ENCODE peak calls at places on chromosome 13, in ten cellular contexts. H is tibial nerve; V is right cardiac atrium; O is left ventricle myocardium inferior; K is adrenal gland; E is foreskin keratinocyte; S is A549; P is PC-9; Q is CD8-positive, alpha-beta T cell; C is upper lobe of right lung. Z is an unnamed sample.

GRCh38 chr13:72205773-72206172 is 338.8 kb upstream of the DACH1 start:
- DNase-seq in H (no peak), V (no peak), O (no peak), K (no peak), E (peak), S (no peak), P (peak), Q (no peak), C (no peak), Z (no peak)

GRCh38 chr13:46354143-46355087 is 32.6 kb downstream of the RUBCNL start:
- DNase-seq in H (no peak), V (no peak), O (no peak), K (no peak), E (peak), S (peak), P (peak), Q (no peak), C (no peak), Z (peak)

GRCh38 chr13:35693142-35693784 is 216.8 kb upstream of the MAB21L1 start:
- DNase-seq in H (no peak), V (no peak), O (no peak), K (no peak), E (no peak), S (no peak), P (no peak), Q (no peak), C (no peak), Z (no peak)

GRCh38 chr13:30395192-30396158 is 26.8 kb upstream of the UBE2L5 start:
- DNase-seq in H (peak), V (peak), O (peak), K (peak), E (peak), S (peak), P (peak), Q (peak), C (peak), Z (peak)

GRCh38 chr13:39350461-39350881 is 252.5 kb downstream of the LHFPL6 start:
- DNase-seq in H (no peak), V (no peak), O (peak), K (no peak), E (no peak), S (no peak), P (no peak), Q (no peak), C (no peak), Z (no peak)

GRCh38 chr13:105848494-105848893 is 687.0 kb downstream of the EFNB2 start:
- DNase-seq in H (no peak), V (no peak), O (no peak), K (no peak), E (peak), S (no peak), P (no peak), Q (no peak), C (no peak), Z (peak)

GRCh38 chr13:35191883-35192282 is 249.8 kb downstream of the NBEA start:
- DNase-seq in H (no peak), V (no peak), O (no peak), K (no peak), E (no peak), S (no peak), P (no peak), Q (no peak), C (no peak), Z (no peak)

GRCh38 chr13:33125821-33126570 is 109.8 kb downstream of the KL start:
- DNase-seq in H (peak), V (peak), O (peak), K (peak), E (peak), S (peak), P (peak), Q (no peak), C (no peak), Z (peak)

GRCh38 chr13:25468330-25469178 is 96.8 kb downstream of the ATP8A2 start:
- DNase-seq in H (no peak), V (peak), O (no peak), K (peak), E (no peak), S (peak), P (no peak), Q (no peak), C (no peak), Z (no peak)

GRCh38 chr13:112059457-112060317 is 7.3 kb upstream of the SOX1 start:
- DNase-seq in H (no peak), V (no peak), O (no peak), K (no peak), E (no peak), S (no peak), P (no peak), Q (no peak), C (no peak), Z (no peak)

GRCh38 chr13:110640591-110641029 is 25.3 kb downstream of the NAXD start:
- DNase-seq in H (no peak), V (peak), O (peak), K (peak), E (no peak), S (no peak), P (no peak), Q (no peak), C (no peak), Z (no peak)

GRCh38 chr13:109789262-109789661 is 2.9 kb upstream of the IRS2 start:
- DNase-seq in H (no peak), V (peak), O (no peak), K (peak), E (no peak), S (no peak), P (no peak), Q (no peak), C (no peak), Z (no peak)

GRCh38 chr13:65090191-65090590 is 2139.9 kb downstream of the PCDH9 start:
- DNase-seq in H (no peak), V (no peak), O (no peak), K (no peak), E (no peak), S (no peak), P (no peak), Q (no peak), C (no peak), Z (no peak)

GRCh38 chr13:34627499-34627898 is 314.6 kb upstream of the NBEA start:
- DNase-seq in H (no peak), V (no peak), O (no peak), K (no peak), E (no peak), S (no peak), P (no peak), Q (no peak), C (no peak), Z (no peak)

GRCh38 chr13:110627351-110627750 is 12.0 kb downstream of the NAXD start:
- DNase-seq in H (no peak), V (no peak), O (no peak), K (no peak), E (peak), S (no peak), P (no peak), Q (no peak), C (no peak), Z (no peak)

GRCh38 chr13:109868583-109869311 is 82.4 kb upstream of the IRS2 start:
- DNase-seq in H (no peak), V (no peak), O (no peak), K (no peak), E (no peak), S (peak), P (no peak), Q (no peak), C (no peak), Z (no peak)

GRCh38 chr13:47549219-47549752 is 451.8 kb downstream of the SUCLA2 start:
- DNase-seq in H (no peak), V (no peak), O (no peak), K (no peak), E (no peak), S (no peak), P (no peak), Q (no peak), C (no peak), Z (no peak)

GRCh38 chr13:40352385-40352778 is 314.1 kb downstream of the FOXO1 start:
- DNase-seq in H (peak), V (peak), O (peak), K (peak), E (no peak), S (no peak), P (no peak), Q (no peak), C (no peak), Z (no peak)

GRCh38 chr13:48962281-48962680 is 13.4 kb upstream of the FNDC3A start:
- DNase-seq in H (no peak), V (no peak), O (no peak), K (no peak), E (peak), S (no peak), P (no peak), Q (no peak), C (no peak), Z (peak)

GRCh38 chr13:44402902-44403719 is 29.5 kb downstream of the SERP2 start:
- DNase-seq in H (no peak), V (no peak), O (no peak), K (no peak), E (no peak), S (no peak), P (peak), Q (no peak), C (no peak), Z (no peak)

GRCh38 chr13:40665754-40666057 is 735 bp downstream of the FOXO1 start:
- DNase-seq in H (no peak), V (no peak), O (peak), K (no peak), E (no peak), S (peak), P (no peak), Q (peak), C (no peak), Z (no peak)

GRCh38 chr13:37131092-37131491 is 25.6 kb upstream of the CSNK1A1L start:
- DNase-seq in H (no peak), V (no peak), O (no peak), K (no peak), E (no peak), S (no peak), P (no peak), Q (no peak), C (no peak), Z (no peak)

GRCh38 chr13:45051315-45051714 is 62.0 kb downstream of the GPALPP1 start:
- DNase-seq in H (no peak), V (no peak), O (no peak), K (no peak), E (no peak), S (no peak), P (no peak), Q (no peak), C (no peak), Z (no peak)

GRCh38 chr13:114129649-114130062 is 2.8 kb downstream of the RASA3 start:
- DNase-seq in H (no peak), V (no peak), O (no peak), K (no peak), E (no peak), S (no peak), P (no peak), Q (no peak), C (no peak), Z (no peak)

GRCh38 chr13:46721054-46721453 is 75.9 kb downstream of the ESD start:
- DNase-seq in H (peak), V (peak), O (peak), K (peak), E (no peak), S (peak), P (peak), Q (no peak), C (no peak), Z (no peak)

GRCh38 chr13:114104626-114105350 is 27.6 kb downstream of the RASA3 start:
- DNase-seq in H (no peak), V (no peak), O (no peak), K (no peak), E (no peak), S (no peak), P (no peak), Q (no peak), C (peak), Z (no peak)

GRCh38 chr13:50425772-50426171 is 410.5 kb downstream of the KCNRG start:
- DNase-seq in H (no peak), V (no peak), O (no peak), K (no peak), E (no peak), S (no peak), P (no peak), Q (no peak), C (no peak), Z (no peak)

GRCh38 chr13:19888799-19889198 is 25.4 kb upstream of the ZMYM5 start:
- DNase-seq in H (no peak), V (no peak), O (no peak), K (no peak), E (no peak), S (no peak), P (no peak), Q (peak), C (no peak), Z (no peak)

GRCh38 chr13:109271991-109272454 is 514.4 kb downstream of the IRS2 start:
- DNase-seq in H (no peak), V (no peak), O (no peak), K (no peak), E (peak), S (no peak), P (peak), Q (no peak), C (no peak), Z (peak)

GRCh38 chr13:105814219-105814901 is 721.1 kb downstream of the EFNB2 start:
- DNase-seq in H (no peak), V (no peak), O (no peak), K (no peak), E (peak), S (no peak), P (peak), Q (no peak), C (no peak), Z (peak)

GRCh38 chr13:88622362-88622973 is 951.3 kb downstream of the SLITRK5 start:
- DNase-seq in H (no peak), V (no peak), O (no peak), K (no peak), E (peak), S (no peak), P (no peak), Q (peak), C (no peak), Z (peak)

GRCh38 chr13:96141032-96141431 is 51.1 kb downstream of the HS6ST3 start:
- DNase-seq in H (no peak), V (no peak), O (no peak), K (no peak), E (peak), S (no peak), P (no peak), Q (no peak), C (no peak), Z (peak)

DNA sequence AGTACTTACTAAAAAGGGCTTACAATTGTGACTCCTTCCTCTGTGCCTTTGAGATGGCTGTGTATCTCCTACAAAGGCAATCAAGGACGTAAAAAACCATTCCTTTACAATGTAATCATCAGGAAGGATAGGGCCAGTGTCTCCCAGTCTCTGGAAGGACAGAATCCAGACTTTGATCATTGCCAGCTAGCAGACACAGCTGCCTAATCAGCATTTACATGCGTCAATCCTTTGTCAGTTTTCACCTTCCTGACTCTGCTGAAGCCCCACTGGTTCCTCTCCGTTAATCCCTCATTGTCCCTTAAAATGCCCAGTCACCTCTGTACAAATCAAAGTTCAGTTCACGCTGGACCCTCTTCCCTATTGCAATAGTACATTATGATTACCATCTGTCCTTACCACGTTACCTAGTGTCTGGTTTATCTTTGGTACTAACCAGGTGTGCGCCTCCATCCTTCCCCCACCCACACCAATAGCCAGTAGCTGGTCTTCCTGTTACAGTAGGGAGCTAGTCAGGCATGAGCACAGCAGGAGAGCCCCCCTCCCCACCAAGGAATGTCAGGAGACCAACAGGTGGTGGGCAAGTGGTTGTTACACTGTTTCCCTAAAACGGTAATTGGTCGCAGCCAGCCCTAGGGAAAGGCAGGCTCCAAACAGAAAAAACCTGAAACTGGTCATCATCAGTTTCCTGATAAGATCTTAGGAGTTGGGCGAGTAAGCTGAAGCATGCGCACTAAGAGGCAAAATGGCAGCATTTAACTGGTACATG is 49.7 kb downstream of the TGDS start:
- DNase-seq in H (no peak), V (no peak), O (no peak), K (no peak), E (no peak), S (no peak), P (no peak), Q (no peak), C (no peak), Z (no peak)
- H3K27ac ChIP-seq in H (no peak), V (no peak), O (no peak), K (no peak), E (no peak), S (no peak), P (no peak), Q (no peak), C (no peak), Z (no peak)

GRCh38 chr13:27022571-27023311 is 148.9 kb downstream of the USP12 start:
- DNase-seq in H (no peak), V (no peak), O (no peak), K (no peak), E (no peak), S (peak), P (peak), Q (no peak), C (no peak), Z (no peak)

GRCh38 chr13:27026396-27026795 is 145.2 kb downstream of the USP12 start:
- DNase-seq in H (no peak), V (no peak), O (no peak), K (no peak), E (no peak), S (no peak), P (no peak), Q (no peak), C (no peak), Z (no peak)

GRCh38 chr13:27023385-27023784 is 148.2 kb downstream of the USP12 start:
- DNase-seq in H (no peak), V (no peak), O (no peak), K (no peak), E (no peak), S (no peak), P (no peak), Q (no peak), C (no peak), Z (no peak)

GRCh38 chr13:27024062-27024461 is 147.5 kb downstream of the USP12 start:
- DNase-seq in H (no peak), V (no peak), O (no peak), K (no peak), E (no peak), S (no peak), P (no peak), Q (no peak), C (no peak), Z (no peak)

DNA sequence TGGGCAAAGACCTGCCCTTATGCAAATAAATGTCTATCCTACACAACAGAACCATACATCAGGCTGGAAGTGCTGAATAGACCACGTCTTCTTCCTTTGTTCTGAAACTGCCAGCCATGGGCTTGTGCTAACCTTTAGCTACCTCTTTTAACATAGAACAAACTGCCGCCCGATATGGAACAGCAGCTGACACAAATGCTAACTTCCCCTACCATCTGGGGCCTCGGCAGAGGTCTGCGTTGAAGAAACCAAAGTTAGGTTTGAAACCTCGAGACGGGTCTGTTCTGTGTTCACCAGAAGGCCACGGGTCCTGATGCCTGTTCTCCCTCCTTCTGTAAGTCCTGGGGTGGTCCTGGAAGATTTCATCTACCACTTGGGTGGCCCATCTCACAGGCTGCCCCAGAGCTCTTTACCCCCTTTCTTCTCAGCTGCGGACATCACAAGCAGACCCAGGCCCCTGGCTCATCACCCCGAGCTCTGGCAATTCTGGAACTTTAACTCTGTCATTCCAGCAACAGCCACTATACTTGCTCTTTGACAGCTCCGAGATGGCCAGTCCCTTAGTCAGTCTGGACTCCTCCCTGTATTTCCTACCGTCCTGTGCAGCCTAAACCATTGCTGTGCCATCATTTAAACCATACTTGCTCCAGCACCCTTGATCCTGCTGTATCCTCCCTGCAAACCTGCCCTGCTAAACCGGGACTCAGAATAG is 146.7 kb downstream of the USP12 start:
- DNase-seq in H (no peak), V (no peak), O (no peak), K (no peak), E (no peak), S (no peak), P (no peak), Q (no peak), C (no peak), Z (no peak)
- H3K27ac ChIP-seq in H (no peak), V (no peak), O (no peak), K (no peak), E (no peak), S (peak), P (no peak), Q (no peak), C (no peak), Z (no peak)

GRCh38 chr13:42997381-42997780 is 5.3 kb upstream of the EPSTI1 start:
- DNase-seq in H (no peak), V (no peak), O (no peak), K (no peak), E (peak), S (no peak), P (no peak), Q (no peak), C (no peak), Z (no peak)
- H3K27ac ChIP-seq in H (no peak), V (no peak), O (no peak), K (no peak), E (peak), S (peak), P (peak), Q (no peak), C (no peak), Z (peak)

GRCh38 chr13:28718186-28718537 is 608 bp downstream of the SLC46A3 start:
- DNase-seq in H (peak), V (no peak), O (no peak), K (no peak), E (no peak), S (no peak), P (no peak), Q (no peak), C (no peak), Z (no peak)
- H3K27ac ChIP-seq in H (peak), V (peak), O (peak), K (peak), E (peak), S (peak), P (no peak), Q (peak), C (peak), Z (no peak)

DNA sequence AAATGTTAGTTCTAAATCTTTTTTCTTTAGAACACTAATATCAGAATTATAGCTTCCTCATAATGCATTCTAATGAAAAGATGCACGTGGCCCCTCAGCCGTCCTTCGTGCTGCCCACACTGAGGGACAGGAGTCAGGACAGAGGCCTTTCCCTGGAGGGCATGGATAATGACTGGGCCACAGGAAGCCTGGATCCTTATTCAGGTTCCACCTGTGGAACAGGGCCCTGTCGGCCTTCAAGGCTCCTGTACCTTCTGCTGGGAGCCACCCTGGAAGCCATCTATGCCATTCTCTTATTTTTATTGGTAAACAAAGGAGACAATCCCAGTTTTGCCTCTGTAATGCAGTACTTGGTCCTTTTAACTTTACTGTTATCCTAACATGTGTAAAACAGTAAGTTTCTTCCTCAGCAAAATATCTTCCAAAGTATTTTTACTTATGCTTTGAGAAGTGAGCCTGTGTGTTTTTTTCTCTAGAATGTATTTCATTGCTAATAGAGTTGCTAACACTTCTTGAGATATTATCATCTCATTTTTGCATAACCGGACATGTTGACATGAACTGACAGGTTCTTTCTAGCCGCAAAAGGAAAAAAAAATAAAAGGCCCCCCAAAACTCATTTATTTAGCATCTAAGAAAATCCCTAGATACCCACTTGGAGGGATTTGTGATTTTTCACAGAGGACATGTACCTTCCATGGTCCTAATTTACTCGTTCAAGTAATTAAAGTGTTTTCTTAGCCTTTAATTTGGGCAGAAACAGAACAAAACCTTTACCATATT is 6.0 kb downstream of the GPR183 start:
- DNase-seq in H (no peak), V (no peak), O (no peak), K (no peak), E (no peak), S (no peak), P (no peak), Q (no peak), C (no peak), Z (no peak)
- H3K27ac ChIP-seq in H (no peak), V (no peak), O (no peak), K (no peak), E (no peak), S (no peak), P (no peak), Q (no peak), C (no peak), Z (no peak)

Z was measured in epithelial cell of prostate.